ENCODE peak calls at places on chromosomes 5 and 9, in four cellular contexts. A is GM12878, T is HepG2, B is GM12892. Y is an unnamed sample.

GRCh38 chr5:168654225-168654624 is 75.1 kb upstream of the PANK3 start:
- DNase-seq in T (no peak), B (no peak), A (no peak), Y (no peak)

GRCh38 chr9:33133186-33133585 is 34.0 kb downstream of the B4GALT1 start:
- DNase-seq in A (no peak), T (no peak), B (no peak), Y (no peak)

GRCh38 chr9:101114317-101114716 is 85.8 kb downstream of the PLPPR1 start:
- DNase-seq in A (no peak), B (no peak), T (no peak), Y (no peak)

GRCh38 chr5:65893749-65894430 is 32.5 kb upstream of the ERBIN start:
- DNase-seq in B (no peak), T (no peak), A (no peak), Y (no peak)

GRCh38 chr5:68287976-68288755 is 72.6 kb downstream of the PIK3R1 start:
- DNase-seq in A (peak), B (peak), T (peak), Y (peak)

GRCh38 chr5:150245111-150245789 is 44.3 kb downstream of the CAMK2A start:
- DNase-seq in B (no peak), A (no peak), T (no peak), Y (no peak)

GRCh38 chr5:158056426-158056825 is 197.5 kb upstream of the CLINT1 start:
- DNase-seq in A (no peak), T (no peak), B (no peak), Y (no peak)

GRCh38 chr5:167644619-167645018 is 646.8 kb upstream of the WWC1 start:
- DNase-seq in T (no peak), A (no peak), B (no peak), Y (no peak)

GRCh38 chr9:72542917-72543316 is 21.5 kb downstream of the TMC1 start:
- DNase-seq in B (no peak), T (no peak), A (no peak), Y (no peak)

GRCh38 chr9:124291801-124292396 is 34.1 kb downstream of the NEK6 start:
- DNase-seq in B (peak), A (peak), T (peak), Y (no peak)
- TF ChIP-seq TAF1 in B (no peak), A (no peak), T (no peak), Y (no peak)

GRCh38 chr5:2488593-2488992 is 262.9 kb downstream of the IRX2 start:
- DNase-seq in T (no peak), A (no peak), B (no peak), Y (no peak)

GRCh38 chr5:2496126-2496525 is 255.4 kb downstream of the IRX2 start:
- DNase-seq in A (no peak), T (no peak), B (no peak), Y (no peak)

GRCh38 chr5:2491846-2492245 is 259.6 kb downstream of the IRX2 start:
- DNase-seq in T (no peak), B (no peak), A (no peak), Y (no peak)

GRCh38 chr5:2492476-2492875 is 259.0 kb downstream of the IRX2 start:
- DNase-seq in A (no peak), B (no peak), T (no peak), Y (no peak)

DNA sequence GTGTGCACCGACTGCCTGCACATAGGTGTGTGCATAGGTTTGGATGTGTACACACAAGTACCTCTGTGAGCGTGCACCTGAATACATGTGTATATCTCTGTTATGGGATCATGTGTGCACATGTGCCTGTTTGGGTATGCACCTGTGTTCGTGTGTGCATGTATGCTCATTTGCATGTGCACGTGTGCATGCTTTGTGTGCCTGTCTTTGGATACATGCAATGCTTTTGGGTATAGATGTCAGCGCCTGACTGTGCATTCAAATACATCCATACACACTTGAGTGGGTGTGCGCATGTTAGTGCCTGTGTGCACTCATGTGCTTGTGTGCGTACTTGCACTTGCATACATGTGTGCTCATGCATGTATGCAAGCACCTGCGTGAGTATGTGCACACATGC is 258.1 kb downstream of the IRX2 start:
- DNase-seq in A (no peak), B (no peak), T (no peak), Y (no peak)
- TF ChIP-seq POLR2AphosphoS5 in A (no peak), B (no peak), T (no peak), Y (no peak)

GRCh38 chr5:177439518-177440053 is 7.0 kb upstream of the PRR7 start:
- DNase-seq in A (no peak), T (no peak), B (no peak), Y (no peak)
- TF ChIP-seq POLR2A in A (peak), T (no peak), B (no peak), Y (no peak)

GRCh38 chr9:96646081-96646991 is 8.8 kb downstream of the PRXL2C start:
- DNase-seq in B (no peak), A (no peak), T (no peak), Y (no peak)
- TF ChIP-seq TAF1 in B (no peak), A (no peak), T (no peak), Y (no peak)

GRCh38 chr5:178131446-178131996 is 707 bp downstream of the RMND5B start:
- DNase-seq in T (no peak), B (no peak), A (no peak), Y (no peak)
- TF ChIP-seq POLR2AphosphoS5 in T (no peak), B (no peak), A (no peak), Y (no peak)

GRCh38 chr5:136492587-136492986 is 127.2 kb upstream of the TRPC7 start:
- DNase-seq in A (no peak), B (no peak), T (no peak), Y (no peak)
- TF ChIP-seq POLR2A in A (no peak), B (no peak), T (no peak), Y (no peak)

GRCh38 chr5:16946725-16947124 is 10.6 kb upstream of the MYO10 start:
- DNase-seq in T (no peak), B (no peak), A (no peak), Y (no peak)

GRCh38 chr5:16945163-16945562 is 9.1 kb upstream of the MYO10 start:
- DNase-seq in B (no peak), T (no peak), A (no peak), Y (no peak)

DNA sequence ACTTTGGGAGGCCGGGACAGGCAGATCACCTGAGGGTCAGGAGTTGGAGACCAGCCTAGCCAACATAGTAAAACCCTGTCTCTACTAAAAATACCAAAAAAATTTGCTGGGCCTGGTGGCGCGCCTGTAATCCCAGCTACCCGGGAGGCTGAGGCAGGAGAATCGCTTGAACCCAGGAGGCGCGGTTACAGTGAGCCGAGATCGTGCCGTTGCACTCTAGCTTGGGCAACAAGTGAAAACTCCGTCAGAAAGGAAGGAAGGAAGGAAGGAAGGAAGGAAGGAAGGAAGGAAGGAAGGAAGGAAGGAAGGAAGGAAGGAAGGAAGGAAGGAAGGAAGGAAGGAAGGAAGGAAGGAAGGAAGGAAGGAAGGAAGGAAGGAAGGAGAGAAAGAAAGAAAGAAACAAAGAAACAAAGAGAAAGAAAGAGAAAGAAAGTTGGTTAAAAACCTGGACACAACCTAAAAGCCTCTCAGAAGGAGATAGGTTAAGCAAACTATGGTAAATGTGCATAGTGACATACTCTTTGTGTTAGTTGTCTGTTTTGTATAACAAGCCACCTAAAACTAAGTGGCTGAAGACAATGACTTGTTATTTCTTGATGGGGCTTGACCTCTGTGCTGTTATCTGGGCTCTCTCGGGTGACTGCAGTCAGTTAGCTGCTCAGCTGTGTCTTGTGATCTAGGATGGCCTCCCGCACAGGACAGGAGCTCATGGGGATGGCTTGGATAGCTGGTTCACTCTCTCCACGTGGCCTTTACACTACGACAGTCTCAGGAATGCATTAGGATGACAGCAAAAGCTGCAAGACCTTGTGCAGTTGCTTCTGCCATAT is 8.0 kb upstream of the MYO10 start:
- DNase-seq in A (no peak), B (no peak), T (no peak), Y (no peak)
- TF ChIP-seq TAF1 in A (no peak), B (no peak), T (no peak), Y (no peak)

GRCh38 chr9:77016111-77016525 is 3.3 kb upstream of the FOXB2 start:
- DNase-seq in B (no peak), T (no peak), A (no peak), Y (no peak)
- TF ChIP-seq POLR2AphosphoS5 in B (no peak), T (no peak), A (no peak), Y (no peak)

DNA sequence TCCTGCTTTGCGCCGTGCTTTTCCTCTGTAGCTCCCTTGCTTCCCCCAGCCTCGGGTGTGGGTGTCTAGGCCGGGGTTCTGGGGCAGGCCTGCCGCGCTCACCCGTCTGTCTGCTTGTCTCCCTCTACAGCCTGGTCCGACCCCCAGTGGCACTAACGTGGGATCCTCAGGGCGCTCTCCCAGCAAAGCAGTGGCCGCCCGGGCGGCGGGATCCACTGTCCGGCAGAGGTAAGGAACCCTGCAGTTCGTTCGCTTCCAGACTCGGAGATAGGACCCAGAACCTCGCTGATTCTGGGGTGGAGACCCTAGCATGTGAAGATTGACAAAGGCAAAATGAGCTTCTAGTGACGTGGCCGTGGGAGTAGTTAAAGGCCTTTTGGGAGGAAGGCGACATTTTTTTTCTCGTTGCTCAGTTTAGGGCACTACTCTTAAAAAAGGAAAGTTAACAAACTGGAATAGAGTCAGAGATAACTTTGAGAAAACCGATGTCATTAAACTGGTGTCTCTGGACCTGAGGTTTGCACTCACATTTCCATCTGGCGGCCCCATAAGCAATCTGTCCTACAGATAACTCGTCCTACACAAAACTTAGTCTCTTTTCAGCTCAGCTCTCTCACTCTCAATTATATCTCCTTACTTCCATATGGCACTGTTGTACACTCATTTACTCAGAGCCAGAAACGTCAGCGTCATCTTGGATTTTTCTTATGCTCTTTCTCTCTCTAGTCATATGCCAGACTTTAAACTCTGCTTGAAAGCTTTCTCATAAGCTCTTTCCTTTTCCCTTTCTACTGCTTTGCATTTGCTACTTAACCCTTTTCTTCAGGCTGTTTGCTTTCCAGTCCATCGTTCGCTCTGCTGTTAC is 566 bp downstream of the SEC61B start:
- DNase-seq in T (no peak), A (no peak), B (no peak), Y (no peak)
- TF ChIP-seq POLR2A in T (peak), A (peak), B (no peak), Y (no peak)

GRCh38 chr5:154593091-154593490 is 115.1 kb upstream of the HAND1 start:
- DNase-seq in B (no peak), A (no peak), T (no peak), Y (no peak)
- TF ChIP-seq TAF1 in B (no peak), A (no peak), T (no peak), Y (no peak)